ENCODE peak calls at places on chromosomes 6 and 20, in four cellular contexts. C is prostate gland, F is HCT116, N is GM23338. K is an unnamed sample. For H3K27me3, the result is how much of the 10 kb centered on the place peaks cover.

GRCh38 chr6:32627831-32628230 is 9.4 kb upstream of the HLA-DQA1 start:
- DNase-seq in C (no peak), F (no peak), N (no peak), K (peak)

GRCh38 chr6:30790734-30791383 is 46.5 kb upstream of the IER3 start:
- DNase-seq in C (no peak), F (no peak), N (peak), K (no peak)

GRCh38 chr6:2581611-2582010 is 169.1 kb downstream of the MYLK4 start:
- DNase-seq in C (no peak), F (no peak), N (no peak), K (no peak)

GRCh38 chr20:49484180-49485140 is 2.0 kb upstream of the KCNB1 start:
- DNase-seq in C (peak), F (peak), N (peak), K (peak)

GRCh38 chr6:49666930-49667369 is 30.3 kb upstream of the RHAG start:
- DNase-seq in C (no peak), F (no peak), N (peak), K (no peak)

GRCh38 chr20:20366896-20367680 is 816 bp upstream of the INSM1 start:
- DNase-seq in C (no peak), F (no peak), N (peak), K (no peak)

GRCh38 chr6:11714116-11714797 is 64.3 kb downstream of the ADTRP start:
- DNase-seq in C (no peak), F (no peak), N (no peak), K (no peak)

GRCh38 chr6:137588472-137588871 is 94.3 kb upstream of the OLIG3 start:
- DNase-seq in C (no peak), F (no peak), N (peak), K (peak)

GRCh38 chr6:39892490-39893129 is 41.7 kb downstream of the MOCS1 start:
- DNase-seq in C (peak), F (peak), N (peak), K (peak)

GRCh38 chr6:37547564-37548061 is 47.9 kb upstream of the CCDC167 start:
- DNase-seq in C (peak), F (no peak), N (no peak), K (no peak)

GRCh38 chr6:83884523-83884922 is 25.0 kb downstream of the CYB5R4 start:
- DNase-seq in C (no peak), F (peak), N (peak), K (no peak)

GRCh38 chr6:72977114-72977513 is 248.2 kb downstream of the KHDC1L start:
- DNase-seq in C (no peak), F (no peak), N (no peak), K (no peak)

GRCh38 chr20:18276821-18277220 is 11.5 kb upstream of the ZNF133 start:
- DNase-seq in C (peak), F (peak), N (peak), K (peak)

GRCh38 chr6:33958863-33959651 is 155.3 kb upstream of the MLN start:
- DNase-seq in C (no peak), F (no peak), N (no peak), K (no peak)

GRCh38 chr6:42845327-42845694 is 34.1 kb upstream of the RPL7L1 start:
- DNase-seq in C (no peak), F (no peak), N (no peak), K (no peak)

GRCh38 chr6:142386657-142387056 is 84.8 kb downstream of the ADGRG6 start:
- DNase-seq in C (no peak), F (no peak), N (no peak), K (no peak)

GRCh38 chr6:69796627-69797390 is at the start of gene LMBRD1:
- DNase-seq in C (peak), F (peak), N (peak), K (peak)

GRCh38 chr6:73452107-73452461 is at the start of gene CGAS:
- DNase-seq in C (peak), F (no peak), N (peak), K (peak)

GRCh38 chr6:56399672-56400263 is 152.4 kb upstream of the COL21A1 start:
- DNase-seq in C (no peak), F (no peak), N (no peak), K (no peak)

GRCh38 chr6:121686611-121687023 is 251.2 kb downstream of the GJA1 start:
- DNase-seq in C (no peak), F (no peak), N (peak), K (no peak)

GRCh38 chr20:3046677-3047462 is 1.0 kb downstream of the MRPS26 start:
- DNase-seq in C (peak), F (peak), N (peak), K (peak)

GRCh38 chr6:54099201-54099600 is 12.0 kb upstream of the MLIP start:
- DNase-seq in C (no peak), F (no peak), N (no peak), K (no peak)

GRCh38 chr6:7631466-7631865 is 41.5 kb downstream of the SNRNP48 start:
- DNase-seq in C (no peak), F (no peak), N (no peak), K (no peak)

GRCh38 chr6:44177691-44178423 is 19.2 kb downstream of the CAPN11 start:
- DNase-seq in C (no peak), F (no peak), N (no peak), K (no peak)

GRCh38 chr6:84575264-84575663 is 189.1 kb downstream of the TBX18 start:
- DNase-seq in C (no peak), F (no peak), N (no peak), K (no peak)

GRCh38 chr6:125248136-125248535 is 53.6 kb downstream of the HDDC2 start:
- DNase-seq in C (no peak), F (no peak), N (no peak), K (no peak)

DNA sequence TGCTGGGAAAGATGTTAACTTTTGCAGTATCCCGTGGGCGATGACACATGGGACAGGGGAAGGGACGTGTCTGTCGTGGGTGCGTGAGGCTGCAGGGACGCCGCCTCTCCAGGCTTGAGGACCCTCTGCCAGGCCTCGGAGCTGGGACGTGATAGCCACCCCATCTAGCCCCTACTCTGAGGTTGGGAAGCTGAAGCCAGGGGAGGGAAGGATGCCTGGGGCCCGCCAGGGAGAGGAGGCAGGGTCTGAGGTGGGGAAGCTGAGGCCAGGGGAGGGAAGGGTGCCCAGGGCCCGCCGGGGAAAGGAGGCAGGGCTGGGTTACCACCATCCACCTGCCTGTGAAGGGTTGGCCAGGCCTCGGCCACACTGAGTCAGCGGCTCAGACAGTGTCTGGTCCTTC is 38.2 kb upstream of the GATA5 start:
- DNase-seq in C (no peak), F (no peak), N (no peak), K (no peak)
- H3K27me3 ChIP-seq in C (under half), F (under half), N (under half), K (under half)

DNA sequence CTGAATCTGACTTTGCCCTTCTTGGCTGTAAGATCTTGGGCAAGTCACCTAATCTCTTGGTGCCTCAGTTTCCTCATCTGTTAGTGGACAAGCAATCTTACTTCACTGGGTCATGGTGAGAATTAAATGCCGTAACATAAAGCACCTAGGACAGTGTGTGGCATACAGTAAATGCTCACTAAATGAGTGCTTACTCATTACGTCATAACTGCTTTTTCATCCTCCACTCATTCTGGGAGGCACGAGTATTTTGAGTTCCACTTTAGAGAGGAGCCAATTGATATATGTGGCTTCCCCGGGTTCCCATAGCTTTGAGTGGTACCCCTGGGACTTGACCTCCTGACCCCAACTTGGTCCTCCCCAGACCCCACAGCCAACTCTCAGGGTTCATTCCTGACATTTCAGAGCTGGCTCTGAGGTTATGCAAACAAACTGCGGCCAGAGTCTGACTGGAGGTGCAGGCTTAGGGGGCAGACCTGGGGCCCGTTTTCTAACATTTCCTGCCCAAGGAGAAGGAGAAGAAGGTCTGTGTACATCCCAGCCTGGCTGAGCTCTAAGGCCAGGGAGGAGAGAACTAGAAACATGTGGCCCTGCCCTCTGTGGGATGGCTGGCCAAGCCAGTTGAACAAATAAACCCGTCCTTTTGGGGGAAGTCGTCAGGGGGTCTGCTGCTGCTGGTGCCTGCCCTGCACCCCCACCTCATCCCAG is 5.8 kb downstream of the ANGPT4 start:
- DNase-seq in C (no peak), F (no peak), N (no peak), K (no peak)
- H3K27ac ChIP-seq in C (no peak), F (no peak), N (no peak), K (no peak)

GRCh38 chr6:109373762-109374161 is 8.5 kb downstream of the CD164 start:
- DNase-seq in C (no peak), F (no peak), N (no peak), K (no peak)
- TF ChIP-seq POLR2AphosphoS5 in C (no peak), F (peak), N (no peak), K (no peak)

DNA sequence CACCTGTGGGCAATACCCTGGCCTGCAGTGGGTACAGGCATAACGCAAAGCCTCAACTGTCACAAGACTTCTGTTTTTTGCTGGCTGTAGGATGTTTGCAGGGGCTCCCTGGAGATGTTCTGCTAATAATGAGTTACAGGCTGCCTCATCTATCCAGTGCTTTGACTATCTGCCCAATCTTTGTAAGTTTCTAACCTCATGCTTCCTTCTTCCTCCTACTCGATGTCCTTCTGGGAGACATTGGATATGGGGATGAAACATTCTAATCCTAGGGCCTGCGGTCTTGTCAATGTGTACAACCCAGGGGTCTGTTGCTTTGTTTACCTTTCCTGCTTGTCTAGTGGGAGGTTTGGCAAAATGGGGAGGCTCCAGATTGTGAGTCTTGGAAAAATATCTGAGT is 136.8 kb upstream of the TCF21 start:
- DNase-seq in C (no peak), F (no peak), N (no peak), K (no peak)
- H3K27me3 ChIP-seq in C (under half), F (under half), N (under half), K (under half)

DNA sequence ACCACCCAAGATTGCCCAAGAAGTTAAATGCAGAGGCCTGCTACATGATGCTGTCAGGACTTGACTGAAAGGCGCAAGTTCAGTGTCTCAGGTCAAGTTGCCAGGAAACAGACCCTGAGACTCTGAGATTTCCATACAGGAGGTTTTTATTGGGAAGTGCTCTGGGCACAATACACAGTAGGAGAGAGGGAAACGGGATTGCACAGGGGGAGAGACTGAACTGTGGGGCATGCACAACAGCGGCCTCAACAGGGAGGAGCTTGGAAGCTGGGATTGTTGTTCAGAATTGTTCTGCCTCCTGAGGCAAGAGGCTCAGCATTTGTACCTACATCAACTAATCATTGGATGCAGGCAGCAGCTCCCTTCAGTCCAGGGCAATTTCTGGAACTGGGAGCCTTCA is 6.7 kb downstream of the STX11 start:
- DNase-seq in C (no peak), F (no peak), N (no peak), K (no peak)
- H3K27ac ChIP-seq in C (no peak), F (no peak), N (no peak), K (no peak)

GRCh38 chr20:38024496-38024895 is 8.8 kb downstream of the TTI1 start:
- DNase-seq in C (no peak), F (no peak), N (no peak), K (no peak)

GRCh38 chr20:38017959-38018358 is 15.3 kb downstream of the TTI1 start:
- DNase-seq in C (no peak), F (no peak), N (no peak), K (no peak)

GRCh38 chr20:38018385-38018784 is 14.9 kb downstream of the TTI1 start:
- DNase-seq in C (no peak), F (no peak), N (no peak), K (no peak)

GRCh38 chr20:38023181-38024085 is 9.8 kb downstream of the TTI1 start:
- DNase-seq in C (no peak), F (no peak), N (no peak), K (no peak)

DNA sequence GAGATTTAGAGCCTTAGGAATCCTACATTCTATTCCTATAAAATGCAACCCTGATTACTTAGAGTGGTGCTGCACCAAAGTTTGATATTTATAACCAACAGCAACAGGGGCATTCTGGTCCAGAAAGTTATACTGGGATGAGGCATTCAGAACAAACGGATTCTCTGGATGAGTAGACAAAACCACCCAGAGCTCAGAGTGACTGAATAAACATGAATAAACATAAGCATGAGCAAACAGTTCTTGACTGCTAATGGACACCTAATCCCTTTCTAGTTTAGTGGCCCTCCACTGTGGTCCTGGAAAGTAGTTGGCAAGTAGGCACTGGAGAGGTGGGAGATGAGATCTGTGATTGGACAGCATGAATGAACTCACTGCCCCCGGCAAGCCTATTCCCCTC is 11.9 kb downstream of the TTI1 start:
- DNase-seq in C (no peak), F (no peak), N (no peak), K (no peak)
- TF ChIP-seq POLR2AphosphoS5 in C (no peak), F (no peak), N (no peak), K (no peak)

DNA sequence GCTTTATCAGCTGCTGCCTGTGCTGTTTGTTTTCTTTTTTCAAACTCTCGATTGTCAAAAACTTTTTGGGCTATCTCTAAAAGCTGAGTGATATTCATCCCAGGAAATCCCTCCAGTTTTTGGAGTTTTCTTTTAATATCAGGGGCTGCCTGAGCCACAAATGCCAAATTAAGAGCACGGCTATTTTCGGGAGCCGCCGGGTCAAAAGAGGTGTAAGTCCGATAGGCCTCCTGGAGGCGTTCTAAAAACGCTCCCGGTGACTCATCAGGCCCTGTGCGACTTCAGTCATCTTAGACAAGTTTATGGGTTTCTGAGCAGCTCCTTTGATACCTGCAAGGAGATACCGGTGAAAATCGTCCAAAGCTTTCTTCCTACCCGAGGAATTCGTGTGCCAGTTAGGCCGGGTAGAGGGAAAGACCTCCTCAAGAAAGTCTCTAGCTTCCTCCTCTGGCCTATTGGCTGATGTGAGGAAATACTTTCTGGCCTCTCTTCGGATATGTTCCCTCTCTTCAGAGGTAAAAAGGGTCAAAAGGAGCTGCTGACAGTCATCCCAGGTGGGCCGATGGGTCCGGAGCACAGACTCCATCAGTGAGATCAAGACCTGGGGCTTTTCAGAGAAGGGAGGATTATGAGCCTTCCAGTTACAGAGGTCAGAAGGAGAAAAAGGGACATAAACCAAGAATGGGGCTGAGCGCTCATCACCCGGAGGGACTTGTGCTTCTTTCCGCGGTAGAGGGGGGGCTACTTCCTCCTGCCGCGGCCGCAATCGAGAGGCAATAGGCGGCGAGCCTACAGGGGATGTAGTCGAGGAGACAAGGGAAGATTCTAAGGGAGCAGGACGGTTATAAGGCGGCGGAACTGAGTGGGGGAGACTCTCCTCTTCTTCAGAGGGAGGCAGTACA is 151.1 kb downstream of the TRIM27 start:
- DNase-seq in C (no peak), F (peak), N (peak), K (no peak)
- H3K27me3 ChIP-seq in C (under half), F (under half), N (half or more), K (half or more)

GRCh38 chr20:34916774-34917354 is 38.7 kb downstream of the GSS start:
- DNase-seq in C (no peak), F (no peak), N (no peak), K (no peak)

GRCh38 chr20:34920055-34920454 is 35.6 kb downstream of the GSS start:
- DNase-seq in C (no peak), F (no peak), N (no peak), K (no peak)

GRCh38 chr20:34915749-34916455 is 39.5 kb downstream of the ACSS2 start:
- DNase-seq in C (no peak), F (no peak), N (no peak), K (no peak)

DNA sequence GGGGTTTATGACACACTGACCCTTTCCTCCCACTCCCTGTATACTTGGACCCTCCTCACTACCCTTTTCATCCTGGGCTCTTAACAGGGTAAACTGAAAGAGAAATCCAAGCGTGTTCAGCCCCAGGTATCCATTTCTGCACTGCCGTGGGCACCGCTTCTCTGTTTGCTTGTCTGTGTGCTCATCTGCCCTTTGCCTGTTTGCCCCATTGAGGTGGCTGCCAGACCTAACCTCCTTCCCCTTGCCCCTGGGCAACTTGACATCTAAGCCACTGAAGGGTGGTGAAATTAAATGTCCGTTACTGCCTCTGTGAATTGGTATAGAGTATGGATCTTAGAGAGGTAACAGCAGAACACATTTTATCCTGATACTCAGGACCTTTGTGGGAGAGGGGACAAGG is 38.7 kb downstream of the ACSS2 start:
- DNase-seq in C (no peak), F (no peak), N (no peak), K (no peak)
- H3K27ac ChIP-seq in C (no peak), F (no peak), N (no peak), K (peak)